ENCODE peak calls at places on chromosome 1, in five cellular contexts. G, F, L, H and I are unnamed samples.

GRCh38 chr1:224559971-224560728 is 56.0 kb upstream of the CNIH3 start:
- DNase-seq in G (no peak), F (no peak), L (no peak), H (peak), I (peak)

GRCh38 chr1:64539808-64540207 is 69.9 kb downstream of the CACHD1 start:
- DNase-seq in G (peak), F (no peak), L (no peak), H (peak), I (no peak)

GRCh38 chr1:12056331-12056841 is 6.7 kb upstream of the TNFRSF8 start:
- DNase-seq in G (no peak), F (no peak), L (no peak), H (no peak), I (peak)

GRCh38 chr1:83543222-83543973 is 455.5 kb downstream of the TTLL7 start:
- DNase-seq in G (no peak), F (no peak), L (no peak), H (no peak), I (no peak)

GRCh38 chr1:219906924-219907771 is 21.2 kb downstream of the SLC30A10 start:
- DNase-seq in G (no peak), F (no peak), L (peak), H (no peak), I (no peak)

GRCh38 chr1:231487019-231487418 is 41.5 kb upstream of the TSNAX start:
- DNase-seq in G (no peak), F (no peak), L (peak), H (peak), I (no peak)

GRCh38 chr1:105437847-105438246 is 1618.6 kb upstream of the PRMT6 start:
- DNase-seq in G (no peak), F (no peak), L (no peak), H (no peak), I (no peak)

GRCh38 chr1:230611128-230611914 is 31.0 kb upstream of the COG2 start:
- DNase-seq in G (no peak), F (no peak), L (no peak), H (no peak), I (no peak)

GRCh38 chr1:41341756-41342562 is 19.3 kb upstream of the FOXO6 start:
- DNase-seq in G (no peak), F (no peak), L (no peak), H (no peak), I (no peak)